ENCODE peak calls at places on chromosome 12, in six cellular contexts. G is Panc1, E is NCI-H510A, L is HFFc6, O is T-helper 2 cell, I is mucosa of descending colon. Z is an unnamed sample.

GRCh38 chr12:52454411-52455201 is 2.7 kb upstream of the KRT6B start:
- DNase-seq in L (no peak), O (peak; percentile 4), G (peak; percentile 70), I (no peak), E (no peak), Z (no peak)

GRCh38 chr12:124940393-124941169 is 26.1 kb upstream of the UBC start:
- DNase-seq in E (no peak), L (peak; percentile 91), O (peak; percentile 90), G (no peak), I (peak; percentile 95), Z (peak; percentile 83)

GRCh38 chr12:123034865-123035264 is 54.4 kb downstream of the ARL6IP4 start:
- DNase-seq in G (peak; percentile 47), I (no peak), L (peak; percentile 58), E (no peak), O (no peak), Z (peak; percentile 87)

GRCh38 chr12:50085615-50085928 is 430 bp downstream of the SMARCD1 start:
- DNase-seq in G (no peak), O (no peak), E (no peak), L (no peak), I (no peak), Z (no peak)

GRCh38 chr12:82176761-82177490 is 181.3 kb downstream of the CCDC59 start:
- DNase-seq in I (no peak), L (no peak), G (no peak), O (no peak), E (no peak), Z (no peak)

GRCh38 chr12:121724930-121725329 is 12.4 kb downstream of the TMEM120B start:
- DNase-seq in I (no peak), O (no peak), L (no peak), E (no peak), G (no peak), Z (no peak)

GRCh38 chr12:52976574-52977071 is 27.7 kb downstream of the KRT18 start:
- DNase-seq in I (no peak), G (no peak), E (no peak), O (no peak), L (peak; percentile 80), Z (peak; percentile 72)

GRCh38 chr12:121872546-121873223 is 14.0 kb upstream of the HPD start:
- DNase-seq in I (peak; percentile 61), G (no peak), E (peak; percentile 37), O (no peak), L (peak; percentile 96), Z (peak; percentile 82)

GRCh38 chr12:59698599-59698998 is 102.8 kb downstream of the SLC16A7 start:
- DNase-seq in L (peak; percentile 58), O (no peak), E (no peak), I (no peak), G (no peak), Z (no peak)

GRCh38 chr12:113831486-113831885 is 134.6 kb downstream of the RBM19 start:
- DNase-seq in O (no peak), E (no peak), L (no peak), I (no peak), G (no peak), Z (no peak)

GRCh38 chr12:101299931-101300330 is 20.0 kb downstream of the UTP20 start:
- DNase-seq in I (no peak), O (no peak), L (no peak), G (no peak), E (no peak), Z (no peak)

GRCh38 chr12:12723681-12724420 is 6.7 kb downstream of the CDKN1B start:
- DNase-seq in G (no peak), O (peak; percentile 64), L (no peak), I (peak; percentile 74), E (no peak), Z (peak; percentile 44)

GRCh38 chr12:101875112-101875961 is 2.0 kb upstream of the DRAM1 start:
- DNase-seq in G (no peak), L (no peak), I (no peak), E (no peak), O (no peak), Z (no peak)

GRCh38 chr12:127539499-127539898 is 727.5 kb upstream of the TMEM132C start:
- DNase-seq in I (no peak), G (no peak), O (no peak), E (no peak), L (no peak), Z (no peak)

GRCh38 chr12:67853204-67853603 is 136.0 kb upstream of the IFNG-AS1 start:
- DNase-seq in G (no peak), L (peak; percentile 53), O (no peak), E (no peak), I (no peak), Z (no peak)

GRCh38 chr12:2355604-2356003 is 302.8 kb downstream of the CACNA1C start:
- DNase-seq in E (no peak), I (no peak), L (no peak), O (no peak), G (no peak), Z (no peak)

GRCh38 chr12:122596838-122597237 is 69.8 kb downstream of the KNTC1 start:
- DNase-seq in E (no peak), I (no peak), G (no peak), L (no peak), O (no peak), Z (no peak)